ENCODE peak calls at places on chromosomes 11 and 22, in six cellular contexts. R, S, Y, P, V and O are unnamed samples.

GRCh38 chr11:129248618-129249017 is 56.5 kb upstream of the ARHGAP32 start:
- DNase-seq in Y (no peak), V (peak; percentile 77), P (no peak), R (peak; percentile 38), S (peak; percentile 80), O (no peak)

GRCh38 chr11:85947431-85948272 is 92.5 kb downstream of the CCDC83 start:
- DNase-seq in S (peak; percentile 93), V (no peak), Y (no peak), R (peak; percentile 14), P (no peak), O (no peak)

GRCh38 chr11:102421262-102421661 is 31.3 kb downstream of the TMEM123 start:
- DNase-seq in Y (no peak), S (no peak), P (no peak), R (no peak), V (no peak), O (no peak)

GRCh38 chr22:36828815-36829214 is 12.0 kb upstream of the PVALB start:
- DNase-seq in V (no peak), P (no peak), R (no peak), Y (peak; percentile 15), S (no peak), O (no peak)

GRCh38 chr22:20803696-20804324 is 29.9 kb downstream of the SERPIND1 start:
- DNase-seq in Y (peak; percentile 84), P (no peak), S (peak; percentile 44), V (peak; percentile 40), R (peak; percentile 22), O (peak; percentile 67)

GRCh38 chr11:15038963-15039362 is 34.4 kb upstream of the CALCB start:
- DNase-seq in P (no peak), V (no peak), S (peak; percentile 15), R (no peak), Y (no peak), O (no peak)

GRCh38 chr11:134678152-134678551 is 266.1 kb upstream of the B3GAT1 start:
- DNase-seq in P (no peak), R (no peak), S (no peak), Y (no peak), V (no peak), O (no peak)

GRCh38 chr11:8719260-8720190 is 36.9 kb downstream of the RPL27A start:
- DNase-seq in S (peak; percentile 96), V (peak; percentile 48), R (peak; percentile 80), P (no peak), Y (no peak), O (no peak)

GRCh38 chr11:11747570-11747969 is 94.2 kb upstream of the USP47 start:
- DNase-seq in V (no peak), R (no peak), Y (no peak), S (no peak), P (no peak), O (no peak)

DNA sequence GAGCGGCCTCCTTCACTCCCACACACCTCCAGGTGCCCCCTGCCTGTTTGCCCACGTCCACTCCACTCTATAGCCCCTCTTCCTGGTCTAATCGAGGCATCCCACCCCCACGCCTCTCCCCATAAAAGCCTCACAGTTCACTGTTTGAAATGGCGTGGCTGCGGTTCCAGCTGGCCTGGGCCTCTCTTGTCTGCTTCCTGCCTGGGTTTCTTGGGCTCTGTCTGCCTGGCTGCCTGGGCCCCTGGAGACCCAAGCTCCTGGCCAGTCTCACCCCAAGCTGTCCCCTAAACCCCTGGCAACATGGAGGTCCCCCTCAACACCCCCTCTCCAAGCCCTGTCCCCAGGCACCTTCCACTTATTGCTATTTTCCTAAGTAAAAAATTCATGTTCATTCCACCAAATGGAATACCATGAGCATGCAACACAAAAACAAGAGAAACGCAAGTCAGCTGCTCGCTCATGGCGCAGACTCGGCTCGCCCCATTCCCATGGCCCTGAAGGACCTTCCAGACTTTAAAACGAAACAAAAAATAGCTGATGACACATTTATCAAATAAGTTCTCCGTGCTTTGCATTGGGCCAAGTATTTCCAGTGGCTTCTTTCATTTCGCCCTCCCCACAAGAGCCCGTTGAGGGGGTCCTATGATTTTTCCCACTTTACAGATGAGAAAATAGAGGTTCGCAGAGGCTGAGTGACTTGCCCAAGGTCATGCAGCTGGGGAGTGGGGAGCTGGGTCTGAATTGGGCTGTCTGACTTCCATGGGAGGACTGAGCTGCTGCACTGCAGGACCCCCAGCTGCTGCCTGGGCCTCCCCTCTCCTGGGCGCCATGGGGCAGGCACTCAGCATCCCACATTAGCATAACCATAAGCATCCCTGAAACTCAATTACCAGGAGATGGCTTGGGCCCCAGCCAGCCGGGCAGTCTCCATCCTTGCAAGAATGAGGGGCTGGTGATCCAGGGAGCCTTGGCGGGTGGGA is 11.7 kb upstream of the FLRT1 start:
- DNase-seq in S (no peak), P (no peak), V (no peak), R (no peak), Y (no peak), O (no peak)
- TF ChIP-seq BHLHE40 in S (no peak), P (no peak), V (no peak), R (no peak), Y (no peak), O (no peak)

DNA sequence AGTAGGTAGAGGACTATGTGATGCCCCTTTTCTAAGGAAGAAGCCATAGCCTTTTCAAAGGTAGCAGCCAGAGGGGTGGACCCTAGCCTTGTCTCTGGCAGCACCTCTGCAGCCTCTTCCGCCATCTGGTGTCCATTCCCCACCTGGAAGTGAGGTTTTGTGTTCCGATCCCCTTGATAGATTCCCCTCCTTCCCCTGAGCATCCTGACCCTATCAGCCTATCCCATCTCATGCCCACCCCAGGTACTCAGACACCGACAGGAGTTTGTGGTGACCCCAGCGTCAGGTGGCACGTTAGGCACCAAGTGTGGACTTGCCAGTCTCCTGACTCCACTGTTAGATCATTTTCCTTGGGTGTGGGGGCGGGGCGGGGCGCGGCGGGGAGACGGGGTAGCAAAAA is 398 bp upstream of the FAM89B start:
- DNase-seq in R (peak; percentile 84), Y (peak; percentile 80), S (peak; percentile 44), V (no peak), P (no peak), O (no peak)
- TF ChIP-seq BHLHE40 in R (no peak), Y (no peak), S (no peak), V (no peak), P (no peak), O (no peak)

GRCh38 chr11:35171226-35171625 is 32.3 kb downstream of the CD44 start:
- DNase-seq in Y (no peak), V (no peak), P (no peak), S (no peak), R (no peak), O (no peak)

GRCh38 chr11:35173011-35173511 is 34.1 kb downstream of the CD44 start:
- DNase-seq in S (peak; percentile 42), V (peak; percentile 38), R (no peak), P (peak; percentile 35), Y (no peak), O (no peak)

GRCh38 chr11:35169754-35170153 is 30.8 kb downstream of the CD44 start:
- DNase-seq in V (no peak), R (no peak), P (no peak), Y (no peak), S (no peak), O (no peak)

GRCh38 chr11:35168606-35169200 is 29.7 kb downstream of the CD44 start:
- DNase-seq in Y (no peak), S (no peak), V (no peak), R (no peak), P (no peak), O (no peak)

DNA sequence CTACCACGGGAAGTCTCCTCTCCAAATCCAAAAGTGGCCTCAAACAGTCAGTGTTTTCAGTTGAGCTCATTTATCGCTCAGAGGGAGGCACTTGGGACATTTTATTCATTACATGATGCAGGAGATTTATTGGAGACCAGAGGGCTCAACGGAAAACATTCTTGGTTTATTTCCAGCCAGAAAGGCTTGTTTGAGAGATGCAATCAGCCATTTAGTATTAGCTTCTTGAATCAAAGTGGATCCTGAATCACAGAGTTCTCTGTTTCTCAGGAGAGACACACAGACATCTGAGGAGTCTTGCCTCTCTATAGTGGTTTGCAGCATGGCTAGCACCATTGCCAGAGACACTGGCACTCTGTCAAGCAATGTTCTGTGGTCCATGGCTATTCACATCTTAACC is 31.5 kb downstream of the CD44 start:
- DNase-seq in S (no peak), Y (no peak), R (no peak), V (no peak), P (no peak), O (no peak)
- TF ChIP-seq BHLHE40 in S (no peak), Y (no peak), R (no peak), V (no peak), P (no peak), O (no peak)

GRCh38 chr11:76696756-76697155 is 26.2 kb upstream of the LRRC32 start:
- DNase-seq in R (no peak), V (no peak), P (no peak), S (no peak), Y (no peak), O (no peak)

GRCh38 chr11:76699461-76700091 is 29.0 kb upstream of the LRRC32 start:
- DNase-seq in V (no peak), Y (peak; percentile 65), R (no peak), P (no peak), S (peak; percentile 48), O (no peak)

GRCh38 chr11:76695767-76696166 is 25.2 kb upstream of the LRRC32 start:
- DNase-seq in R (no peak), S (no peak), P (no peak), V (no peak), Y (no peak), O (no peak)

GRCh38 chr11:76700177-76701100 is 29.9 kb upstream of the LRRC32 start:
- DNase-seq in P (no peak), S (peak; percentile 97), R (peak; percentile 74), V (peak; percentile 15), Y (peak; percentile 96), O (no peak)

DNA sequence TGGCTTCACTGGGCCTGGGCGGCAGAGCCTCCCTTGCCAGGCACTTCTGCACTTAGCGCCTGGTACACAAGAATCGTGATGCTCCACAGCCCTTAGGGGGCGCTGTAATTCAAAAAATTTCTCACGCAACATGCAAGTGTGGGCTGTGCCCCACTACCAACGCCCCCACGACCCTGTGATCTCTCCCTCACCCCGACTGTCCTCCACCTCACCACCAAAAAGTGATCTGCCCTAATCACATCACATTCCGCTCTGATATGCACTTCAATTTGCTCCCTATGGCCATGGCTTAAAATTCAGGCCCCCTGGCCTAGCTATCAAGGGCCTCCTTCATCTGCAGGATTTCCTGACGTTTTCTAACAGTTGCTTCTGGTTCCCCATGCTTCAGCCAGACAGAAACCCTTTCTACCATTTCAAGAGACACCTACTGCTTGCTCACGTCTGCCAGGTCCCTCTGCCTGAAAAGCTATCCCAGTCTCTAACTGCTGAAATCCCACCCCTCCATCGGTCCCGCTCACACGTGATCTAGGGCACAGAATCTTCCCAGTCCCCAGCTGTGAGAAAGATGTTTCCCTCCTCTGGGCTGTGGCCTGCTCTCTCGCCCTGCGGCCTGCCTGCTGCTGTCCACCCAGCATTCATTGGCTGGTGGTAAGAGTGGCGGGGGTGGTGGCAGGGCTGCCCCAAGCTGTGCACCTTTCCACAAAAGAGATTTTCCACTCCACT is 27.9 kb upstream of the LRRC32 start:
- DNase-seq in Y (peak; percentile 82), S (no peak), R (no peak), P (no peak), V (no peak), O (peak; percentile 32)
- TF ChIP-seq BHLHE40 in Y (no peak), S (no peak), R (no peak), P (no peak), V (no peak), O (no peak)

DNA sequence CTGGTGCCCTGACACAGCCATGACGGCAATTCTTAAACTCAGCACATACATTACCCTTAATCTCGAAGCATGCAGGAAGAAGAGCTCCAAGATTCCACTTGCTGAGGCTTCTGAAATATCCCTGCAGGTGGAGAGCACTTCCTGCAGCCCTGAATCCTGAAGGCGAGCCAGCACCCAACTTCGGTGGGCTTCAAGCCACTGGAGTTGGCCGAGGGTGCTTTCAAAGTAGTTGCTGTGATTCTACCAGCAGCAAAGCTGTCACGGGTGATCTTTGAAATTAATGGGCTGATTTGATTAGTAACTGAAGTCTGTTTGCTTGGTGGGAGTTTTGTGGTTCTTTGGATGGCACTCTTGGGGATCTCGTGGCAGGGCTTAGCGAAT is 9.0 kb upstream of the FTH1 start:
- DNase-seq in P (no peak), R (no peak), S (no peak), V (no peak), Y (no peak), O (no peak)
- TF ChIP-seq BHLHE40 in P (no peak), R (no peak), S (no peak), V (no peak), Y (no peak), O (no peak)